ENCODE peak calls at places on chromosome 15, in six cellular contexts. A is HCT116, W is OCI-LY7, E is RWPE2, Z is hepatocyte, N is heart left ventricle. B is an unnamed sample.
A peak's percentile ranks its signal among the peaks of the same experiment; 100 is the strongest.

GRCh38 chr15:92643849-92644815 is 11.4 kb downstream of the FAM174B start:
- DNase-seq in Z (no peak), E (no peak), W (no peak), N (no peak), A (no peak), B (no peak)

GRCh38 chr15:90617668-90618097 is 88.0 kb downstream of the CRTC3 start:
- DNase-seq in Z (no peak), W (no peak), E (no peak), N (no peak), A (no peak), B (no peak)

GRCh38 chr15:69478259-69478687 is 25.7 kb downstream of the RPLP1 start:
- DNase-seq in E (peak; percentile 61), W (peak; percentile 57), Z (peak; percentile 85), A (peak; percentile 37), N (peak; percentile 42), B (no peak)

GRCh38 chr15:35208353-35208752 is 123.3 kb upstream of the NANOGP8 start:
- DNase-seq in W (no peak), A (no peak), N (no peak), E (no peak), Z (no peak), B (no peak)

GRCh38 chr15:34609658-34610057 is 26.2 kb upstream of the GOLGA8B start:
- DNase-seq in E (no peak), W (no peak), N (no peak), Z (no peak), A (no peak), B (no peak)

GRCh38 chr15:60853077-60853476 is 374.1 kb upstream of the ICE2 start:
- DNase-seq in N (no peak), E (no peak), Z (no peak), W (no peak), A (no peak), B (no peak)

GRCh38 chr15:81043568-81044301 is 43.0 kb downstream of the TLNRD1 start:
- DNase-seq in Z (no peak), W (no peak), N (no peak), E (no peak), A (no peak), B (no peak)

GRCh38 chr15:73594109-73594508 is 39.1 kb downstream of the NPTN start:
- DNase-seq in Z (no peak), N (no peak), E (no peak), A (no peak), W (no peak), B (no peak)

GRCh38 chr15:66894986-66895780 is 170.2 kb upstream of the SMAD3 start:
- DNase-seq in E (no peak), N (no peak), Z (no peak), A (no peak), W (no peak), B (no peak)

GRCh38 chr15:101602801-101603200 is 49.4 kb downstream of the TM2D3 start:
- DNase-seq in Z (no peak), W (no peak), A (no peak), E (no peak), N (no peak), B (no peak)

GRCh38 chr15:93088981-93089854 is at the start of gene RGMA:
- DNase-seq in A (no peak), E (no peak), W (no peak), Z (peak; percentile 54), N (peak; percentile 40), B (no peak)

GRCh38 chr15:38275951-38276350 is 23.3 kb downstream of the SPRED1 start:
- DNase-seq in E (no peak), Z (no peak), W (no peak), A (no peak), N (no peak), B (no peak)

GRCh38 chr15:81293728-81294500 is 30.0 kb downstream of the STARD5 start:
- DNase-seq in A (no peak), W (peak; percentile 95), N (no peak), E (no peak), Z (no peak), B (peak; percentile 58)

GRCh38 chr15:80317389-80318169 is 65.6 kb upstream of the CTXND1 start:
- DNase-seq in N (no peak), E (no peak), W (no peak), A (no peak), Z (peak; percentile 35), B (no peak)

GRCh38 chr15:66603301-66604179 is 37.7 kb upstream of the LCTL start:
- DNase-seq in Z (peak; percentile 87), W (peak; percentile 83), N (peak; percentile 62), A (peak; percentile 43), E (no peak), B (peak; percentile 74)

GRCh38 chr15:91356083-91356482 is 256.0 kb downstream of the SV2B start:
- DNase-seq in W (no peak), N (no peak), A (no peak), Z (no peak), E (no peak), B (no peak)

GRCh38 chr15:90225047-90225446 is 8.7 kb downstream of the CIB1 start:
- DNase-seq in N (no peak), E (no peak), Z (no peak), W (no peak), A (no peak), B (no peak)

GRCh38 chr15:47663106-47663505 is 54.2 kb upstream of the SEMA6D start:
- DNase-seq in Z (no peak), W (no peak), E (no peak), A (no peak), N (no peak), B (no peak)

DNA sequence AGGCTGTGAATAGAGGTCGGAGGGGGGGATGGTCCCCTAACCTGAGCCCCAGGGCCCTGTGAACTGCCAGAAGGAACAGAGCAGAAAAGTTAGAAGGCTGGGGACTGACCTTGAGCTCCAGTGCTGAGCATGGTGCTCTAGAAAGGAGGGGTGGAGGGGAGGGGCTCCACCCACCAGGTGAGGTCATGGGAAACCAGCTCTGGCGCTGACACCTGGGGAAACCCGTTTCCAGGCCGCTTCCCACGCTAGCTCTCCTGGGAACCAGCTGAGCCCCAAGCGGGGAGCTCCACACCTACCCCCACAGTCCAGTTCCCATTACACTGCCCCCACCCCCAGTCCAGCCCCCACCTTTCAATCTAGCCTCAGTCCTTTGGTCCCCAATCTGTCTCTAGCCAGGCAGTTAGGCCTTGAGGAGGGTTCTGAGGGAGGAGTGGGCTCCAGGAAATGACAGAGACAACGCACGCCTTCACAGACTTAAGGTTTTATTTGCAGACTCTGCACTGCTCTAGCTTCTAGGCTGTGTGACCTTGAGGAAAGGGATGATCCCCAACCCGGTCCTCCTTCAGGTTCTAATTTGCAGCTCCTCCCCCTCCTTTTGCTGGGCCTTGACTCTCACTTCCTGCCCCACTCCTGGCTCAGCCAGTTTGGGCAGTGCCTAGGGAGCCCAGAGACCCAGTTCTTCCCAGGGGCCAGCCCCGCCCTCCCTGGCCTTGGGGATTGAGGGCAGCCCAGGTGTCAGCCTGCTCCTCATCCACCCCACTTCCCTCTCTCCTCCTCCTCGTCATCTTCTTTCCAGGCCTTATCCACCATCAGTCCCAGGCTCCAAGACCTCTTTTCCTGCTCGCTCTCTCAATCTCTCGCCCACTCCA is 2.1 kb downstream of the RHOV start:
- DNase-seq in A (no peak), W (no peak), Z (peak; percentile 83), N (no peak), E (peak; percentile 90), B (no peak)
- TF ChIP-seq CTCF in A (no peak), W (no peak), Z (no peak), N (no peak), E (no peak), B (no peak)

GRCh38 chr15:58506787-58507671 is 75.2 kb downstream of the LIPC start:
- DNase-seq in A (no peak), E (no peak), W (no peak), N (no peak), Z (no peak), B (no peak)

GRCh38 chr15:58505581-58505980 is 73.8 kb downstream of the LIPC start:
- DNase-seq in W (no peak), E (no peak), N (no peak), Z (no peak), A (no peak), B (no peak)

GRCh38 chr15:58504674-58505234 is 73.0 kb downstream of the LIPC start:
- DNase-seq in Z (no peak), E (no peak), N (no peak), A (no peak), W (no peak), B (no peak)

GRCh38 chr15:58503139-58504027 is 71.6 kb downstream of the LIPC start:
- DNase-seq in W (no peak), E (no peak), Z (no peak), N (no peak), A (no peak), B (no peak)

DNA sequence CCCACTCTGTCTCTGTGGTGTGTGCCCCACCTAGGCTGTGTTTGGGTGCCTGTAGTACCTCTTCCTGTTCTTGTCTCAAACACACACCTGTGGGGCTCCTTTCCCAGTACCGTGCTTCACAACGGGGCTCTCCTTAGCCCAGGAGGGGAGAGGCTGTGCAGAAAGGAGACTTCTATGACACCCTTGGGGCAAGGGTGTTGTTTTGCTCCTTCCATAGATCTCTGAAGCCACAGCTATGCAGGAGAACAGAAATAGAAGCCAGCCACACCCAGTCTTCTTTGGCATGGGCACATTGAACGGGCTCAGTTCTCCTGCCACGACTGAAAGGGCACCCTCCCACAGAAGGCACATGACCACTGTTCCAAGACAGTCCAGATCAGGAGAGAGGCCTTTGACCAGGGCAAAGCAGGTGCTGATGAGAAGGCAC is 74.3 kb downstream of the LIPC start:
- DNase-seq in N (no peak), W (no peak), E (no peak), Z (no peak), A (no peak), B (no peak)
- H3K4me3 ChIP-seq in N (no peak overlapping the region), W (no peak overlapping the region), E (no peak overlapping the region), Z (no peak overlapping the region), A (no peak overlapping the region), B (no peak overlapping the region)

GRCh38 chr15:82831894-82832600 is 22.6 kb downstream of the WHAMM start:
- DNase-seq in N (no peak), E (no peak), A (no peak), Z (no peak), W (no peak), B (no peak)
- H3K36me3 ChIP-seq in N (peaks cover 91% of the 10 kb centered on the region), E (peaks cover 91% of the 10 kb centered on the region), A (peaks cover 31% of the 10 kb centered on the region), Z (no peaks in the 10 kb centered on the region), W (peaks cover 97% of the 10 kb centered on the region), B (peaks cover 97% of the 10 kb centered on the region)

DNA sequence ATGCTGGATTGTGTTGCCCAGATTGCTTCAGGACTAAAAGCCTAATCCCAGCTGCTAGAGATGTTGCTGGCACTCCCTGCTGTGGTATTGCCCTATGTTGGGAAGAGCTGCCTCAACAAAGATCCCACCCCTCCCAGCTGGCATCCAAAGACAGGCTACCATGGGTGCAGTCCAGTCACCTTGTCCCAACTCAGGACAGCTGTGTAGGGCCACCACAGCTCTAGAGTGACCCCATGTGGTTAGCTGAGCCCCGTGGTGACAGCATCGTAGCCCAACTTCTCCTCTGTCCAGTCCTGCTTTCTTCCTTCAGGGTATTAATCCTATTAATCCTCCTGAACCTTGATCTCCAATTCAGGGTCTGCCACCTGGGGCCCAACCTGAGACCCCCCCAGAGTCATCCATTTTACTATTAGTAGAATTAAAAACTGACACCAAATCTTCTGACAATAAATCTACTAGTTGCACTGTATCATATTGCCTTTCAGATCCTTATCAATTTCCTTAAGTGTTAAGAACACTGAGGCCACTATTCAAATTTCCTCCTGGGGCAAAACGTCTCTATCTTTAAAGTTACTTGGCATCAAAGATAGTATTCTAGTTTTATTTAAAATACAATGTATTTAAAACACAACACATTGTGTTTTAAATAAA is 83.5 kb downstream of the AQP9 start:
- DNase-seq in Z (no peak), W (peak; percentile 6), A (peak; percentile 36), N (no peak), E (no peak), B (no peak)
- TF ChIP-seq CTCF in Z (peak; percentile 23), W (peak; percentile 60), A (peak; percentile 81), N (peak; percentile 43), E (peak; percentile 76), B (no peak)

B was measured in tibial artery.